ENCODE peak calls at places on chromosomes 12 and 14, in ten cellular contexts. One of them, this sample, is unnamed. For H3K4me1, the result is how much of the 10 kb centered on the place peaks cover.

GRCh38 chr14:104450811-104451401 is 128.7 kb upstream of the C14orf180 start:
- DNase-seq in right lobe of liver: no peak
- DNase-seq in body of pancreas: no peak
- DNase-seq in A549: no peak
- DNase-seq in suprapubic skin: peak
- DNase-seq in tibial nerve: no peak
- DNase-seq in adrenal gland: peak
- DNase-seq in heart left ventricle: no peak
- DNase-seq in stomach: no peak
- DNase-seq in endothelial cell of umbilical vein: no peak
- DNase-seq in this sample: no peak

GRCh38 chr14:91320266-91320665 is 75.8 kb upstream of the GPR68 start:
- DNase-seq in endothelial cell of umbilical vein: no peak
- DNase-seq in body of pancreas: no peak
- DNase-seq in suprapubic skin: no peak
- DNase-seq in heart left ventricle: no peak
- DNase-seq in A549: no peak
- DNase-seq in right lobe of liver: no peak
- DNase-seq in tibial nerve: no peak
- DNase-seq in stomach: no peak
- DNase-seq in adrenal gland: no peak
- DNase-seq in this sample: no peak

GRCh38 chr12:19842116-19842515 is 402.8 kb downstream of the AEBP2 start:
- DNase-seq in tibial nerve: no peak
- DNase-seq in right lobe of liver: no peak
- DNase-seq in endothelial cell of umbilical vein: no peak
- DNase-seq in body of pancreas: no peak
- DNase-seq in suprapubic skin: no peak
- DNase-seq in stomach: no peak
- DNase-seq in adrenal gland: no peak
- DNase-seq in A549: no peak
- DNase-seq in heart left ventricle: no peak
- DNase-seq in this sample: no peak

GRCh38 chr14:91444335-91445020 is 26.9 kb upstream of the CCDC88C start:
- DNase-seq in A549: no peak
- DNase-seq in right lobe of liver: no peak
- DNase-seq in tibial nerve: no peak
- DNase-seq in heart left ventricle: no peak
- DNase-seq in body of pancreas: no peak
- DNase-seq in adrenal gland: no peak
- DNase-seq in suprapubic skin: no peak
- DNase-seq in endothelial cell of umbilical vein: no peak
- DNase-seq in stomach: no peak
- DNase-seq in this sample: no peak

GRCh38 chr14:30270200-30271161 is 288.5 kb upstream of the G2E3 start:
- DNase-seq in stomach: peak
- DNase-seq in body of pancreas: peak
- DNase-seq in endothelial cell of umbilical vein: peak
- DNase-seq in heart left ventricle: peak
- DNase-seq in A549: peak
- DNase-seq in adrenal gland: peak
- DNase-seq in tibial nerve: peak
- DNase-seq in suprapubic skin: peak
- DNase-seq in right lobe of liver: peak
- DNase-seq in this sample: peak

GRCh38 chr12:116055895-116056607 is 221.4 kb downstream of the MED13L start:
- DNase-seq in tibial nerve: no peak
- DNase-seq in endothelial cell of umbilical vein: no peak
- DNase-seq in heart left ventricle: no peak
- DNase-seq in adrenal gland: no peak
- DNase-seq in body of pancreas: no peak
- DNase-seq in suprapubic skin: no peak
- DNase-seq in A549: no peak
- DNase-seq in right lobe of liver: no peak
- DNase-seq in stomach: no peak
- DNase-seq in this sample: no peak

GRCh38 chr14:69499436-69499835 is 14.9 kb downstream of the PLEKHD1 start:
- DNase-seq in adrenal gland: no peak
- DNase-seq in heart left ventricle: no peak
- DNase-seq in tibial nerve: no peak
- DNase-seq in endothelial cell of umbilical vein: no peak
- DNase-seq in body of pancreas: no peak
- DNase-seq in stomach: no peak
- DNase-seq in A549: no peak
- DNase-seq in right lobe of liver: no peak
- DNase-seq in suprapubic skin: no peak
- DNase-seq in this sample: no peak

GRCh38 chr12:34289431-34290190 is 267.3 kb downstream of the ALG10 start:
- DNase-seq in endothelial cell of umbilical vein: no peak
- DNase-seq in adrenal gland: no peak
- DNase-seq in right lobe of liver: peak
- DNase-seq in stomach: no peak
- DNase-seq in tibial nerve: no peak
- DNase-seq in A549: no peak
- DNase-seq in heart left ventricle: peak
- DNase-seq in suprapubic skin: no peak
- DNase-seq in body of pancreas: no peak
- DNase-seq in this sample: no peak

GRCh38 chr14:49552630-49553029 is 33.5 kb downstream of the RPS29 start:
- DNase-seq in endothelial cell of umbilical vein: no peak
- DNase-seq in adrenal gland: no peak
- DNase-seq in body of pancreas: no peak
- DNase-seq in A549: no peak
- DNase-seq in suprapubic skin: no peak
- DNase-seq in right lobe of liver: no peak
- DNase-seq in heart left ventricle: no peak
- DNase-seq in tibial nerve: no peak
- DNase-seq in stomach: no peak
- DNase-seq in this sample: no peak

GRCh38 chr12:93990832-93991748 is 157.3 kb upstream of the PLXNC1 start:
- DNase-seq in heart left ventricle: peak
- DNase-seq in body of pancreas: no peak
- DNase-seq in endothelial cell of umbilical vein: no peak
- DNase-seq in A549: peak
- DNase-seq in suprapubic skin: no peak
- DNase-seq in tibial nerve: no peak
- DNase-seq in adrenal gland: peak
- DNase-seq in right lobe of liver: no peak
- DNase-seq in stomach: no peak
- DNase-seq in this sample: peak

GRCh38 chr12:57832966-57833365 is 13.6 kb downstream of the CTDSP2 start:
- DNase-seq in A549: no peak
- DNase-seq in heart left ventricle: no peak
- DNase-seq in tibial nerve: no peak
- DNase-seq in body of pancreas: no peak
- DNase-seq in endothelial cell of umbilical vein: no peak
- DNase-seq in right lobe of liver: no peak
- DNase-seq in adrenal gland: no peak
- DNase-seq in suprapubic skin: no peak
- DNase-seq in stomach: no peak
- DNase-seq in this sample: no peak
- H3K4me1 ChIP-seq in A549: under half
- H3K4me1 ChIP-seq in heart left ventricle: half or more
- H3K4me1 ChIP-seq in tibial nerve: half or more
- H3K4me1 ChIP-seq in body of pancreas: half or more
- H3K4me1 ChIP-seq in endothelial cell of umbilical vein: under half
- H3K4me1 ChIP-seq in right lobe of liver: under half
- H3K4me1 ChIP-seq in adrenal gland: half or more
- H3K4me1 ChIP-seq in suprapubic skin: half or more
- H3K4me1 ChIP-seq in stomach: half or more
- H3K4me1 ChIP-seq in this sample: half or more

GRCh38 chr12:26247873-26248272 is 52.5 kb downstream of the SSPN start:
- DNase-seq in heart left ventricle: no peak
- DNase-seq in adrenal gland: no peak
- DNase-seq in right lobe of liver: no peak
- DNase-seq in tibial nerve: no peak
- DNase-seq in A549: no peak
- DNase-seq in endothelial cell of umbilical vein: no peak
- DNase-seq in stomach: no peak
- DNase-seq in body of pancreas: no peak
- DNase-seq in suprapubic skin: no peak
- DNase-seq in this sample: no peak

GRCh38 chr12:26246483-26247164 is 51.3 kb downstream of the SSPN start:
- DNase-seq in suprapubic skin: no peak
- DNase-seq in right lobe of liver: no peak
- DNase-seq in tibial nerve: no peak
- DNase-seq in heart left ventricle: no peak
- DNase-seq in endothelial cell of umbilical vein: no peak
- DNase-seq in stomach: peak
- DNase-seq in A549: no peak
- DNase-seq in adrenal gland: no peak
- DNase-seq in body of pancreas: no peak
- DNase-seq in this sample: no peak

GRCh38 chr12:26252946-26253345 is 57.6 kb downstream of the SSPN start:
- DNase-seq in A549: no peak
- DNase-seq in heart left ventricle: no peak
- DNase-seq in tibial nerve: no peak
- DNase-seq in stomach: no peak
- DNase-seq in body of pancreas: no peak
- DNase-seq in suprapubic skin: no peak
- DNase-seq in right lobe of liver: no peak
- DNase-seq in endothelial cell of umbilical vein: no peak
- DNase-seq in adrenal gland: no peak
- DNase-seq in this sample: no peak

GRCh38 chr12:26251600-26251999 is 56.2 kb downstream of the SSPN start:
- DNase-seq in endothelial cell of umbilical vein: no peak
- DNase-seq in stomach: no peak
- DNase-seq in tibial nerve: peak
- DNase-seq in body of pancreas: no peak
- DNase-seq in A549: no peak
- DNase-seq in adrenal gland: peak
- DNase-seq in right lobe of liver: no peak
- DNase-seq in suprapubic skin: no peak
- DNase-seq in heart left ventricle: peak
- DNase-seq in this sample: no peak

GRCh38 chr12:26250801-26251200 is 55.4 kb downstream of the SSPN start:
- DNase-seq in body of pancreas: no peak
- DNase-seq in stomach: no peak
- DNase-seq in adrenal gland: no peak
- DNase-seq in A549: no peak
- DNase-seq in suprapubic skin: no peak
- DNase-seq in endothelial cell of umbilical vein: peak
- DNase-seq in right lobe of liver: no peak
- DNase-seq in heart left ventricle: no peak
- DNase-seq in tibial nerve: no peak
- DNase-seq in this sample: no peak
- TF ChIP-seq POLR2A in body of pancreas: no peak
- TF ChIP-seq POLR2A in stomach: no peak
- TF ChIP-seq POLR2A in adrenal gland: no peak
- TF ChIP-seq POLR2A in A549: no peak
- TF ChIP-seq POLR2A in suprapubic skin: no peak
- TF ChIP-seq POLR2A in endothelial cell of umbilical vein: no peak
- TF ChIP-seq POLR2A in right lobe of liver: no peak
- TF ChIP-seq POLR2A in heart left ventricle: no peak
- TF ChIP-seq POLR2A in tibial nerve: no peak
- TF ChIP-seq POLR2A in this sample: no peak

DNA sequence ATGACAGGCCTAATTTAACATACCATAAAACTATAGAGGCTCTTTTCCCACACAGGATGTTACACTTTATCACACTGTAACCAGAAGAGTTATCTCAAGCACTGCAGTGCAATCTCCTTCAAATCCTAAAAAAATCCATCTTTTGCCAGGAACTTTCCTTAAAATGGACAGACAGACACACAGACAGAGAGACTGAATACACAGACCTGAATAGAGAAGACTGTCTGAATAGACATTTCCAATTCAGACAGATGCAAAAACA is 6.5 kb downstream of the CORO1C start:
- DNase-seq in adrenal gland: no peak
- DNase-seq in stomach: no peak
- DNase-seq in tibial nerve: no peak
- DNase-seq in suprapubic skin: no peak
- DNase-seq in heart left ventricle: no peak
- DNase-seq in endothelial cell of umbilical vein: no peak
- DNase-seq in right lobe of liver: no peak
- DNase-seq in A549: no peak
- DNase-seq in body of pancreas: no peak
- DNase-seq in this sample: no peak
- H3K4me1 ChIP-seq in adrenal gland: under half
- H3K4me1 ChIP-seq in stomach: under half
- H3K4me1 ChIP-seq in tibial nerve: half or more
- H3K4me1 ChIP-seq in suprapubic skin: half or more
- H3K4me1 ChIP-seq in heart left ventricle: under half
- H3K4me1 ChIP-seq in endothelial cell of umbilical vein: half or more
- H3K4me1 ChIP-seq in right lobe of liver: under half
- H3K4me1 ChIP-seq in A549: half or more
- H3K4me1 ChIP-seq in body of pancreas: under half
- H3K4me1 ChIP-seq in this sample: half or more

DNA sequence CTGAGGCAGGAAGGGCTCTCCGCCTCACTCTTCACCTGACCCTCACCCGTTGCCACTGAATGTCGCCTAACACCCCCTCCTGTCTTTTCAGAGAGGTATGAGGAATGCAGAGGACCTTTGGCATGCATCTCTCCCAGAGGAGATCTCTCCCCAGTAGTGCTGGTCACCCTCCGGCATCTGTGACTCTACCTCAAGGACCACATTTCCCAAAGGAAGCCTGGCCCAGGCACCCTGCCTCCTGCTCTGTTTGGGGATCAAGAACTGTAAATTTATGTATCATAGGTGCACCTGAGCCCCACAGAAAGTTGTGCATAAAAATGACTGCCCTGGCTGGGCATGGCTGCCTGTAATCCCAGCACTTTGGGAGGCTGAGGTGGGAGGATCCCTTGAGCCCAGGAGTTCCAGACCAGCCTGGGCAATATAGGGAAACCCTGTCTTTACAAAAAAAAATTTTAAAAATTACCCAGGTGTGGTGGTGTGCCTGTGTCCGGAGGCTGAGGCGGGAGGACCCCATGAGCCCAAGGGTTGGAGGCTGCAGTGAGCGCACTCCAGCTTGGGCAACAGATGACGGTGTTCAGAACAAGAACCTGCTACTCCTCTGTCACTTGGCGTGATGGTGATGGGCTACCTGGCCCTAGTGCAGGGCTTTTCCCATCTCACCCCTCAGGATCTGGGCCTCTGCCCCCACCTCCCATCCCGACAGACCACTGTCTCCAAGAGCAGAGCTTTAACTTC is 13.7 kb downstream of the TNFRSF1A start:
- DNase-seq in endothelial cell of umbilical vein: no peak
- DNase-seq in right lobe of liver: no peak
- DNase-seq in stomach: no peak
- DNase-seq in heart left ventricle: no peak
- DNase-seq in tibial nerve: no peak
- DNase-seq in body of pancreas: no peak
- DNase-seq in adrenal gland: no peak
- DNase-seq in A549: no peak
- DNase-seq in suprapubic skin: no peak
- DNase-seq in this sample: peak
- TF ChIP-seq POLR2A in endothelial cell of umbilical vein: no peak
- TF ChIP-seq POLR2A in right lobe of liver: no peak
- TF ChIP-seq POLR2A in stomach: no peak
- TF ChIP-seq POLR2A in heart left ventricle: no peak
- TF ChIP-seq POLR2A in tibial nerve: no peak
- TF ChIP-seq POLR2A in body of pancreas: no peak
- TF ChIP-seq POLR2A in adrenal gland: no peak
- TF ChIP-seq POLR2A in A549: no peak
- TF ChIP-seq POLR2A in suprapubic skin: no peak
- TF ChIP-seq POLR2A in this sample: no peak

This sample was measured in gastrocnemius medialis.